ENCODE peak calls at places on chromosomes 2 and 18, in seven cellular contexts. One of them, this sample, is unnamed.

GRCh38 chr2:109242654-109243331 is 113.8 kb downstream of the SH3RF3 start:
- DNase-seq in hepatocyte: no peak
- DNase-seq in cardiac muscle cell: peak; percentile 91
- DNase-seq in mammary epithelial cell: peak; percentile 6
- DNase-seq in fibroblast of villous mesenchyme: peak; percentile 86
- DNase-seq in AG04450: peak; percentile 69
- DNase-seq in body of pancreas: peak; percentile 60
- DNase-seq in this sample: peak; percentile 89

GRCh38 chr2:115939902-115940301 is 1497.5 kb downstream of the DPP10 start:
- DNase-seq in hepatocyte: no peak
- DNase-seq in cardiac muscle cell: no peak
- DNase-seq in mammary epithelial cell: no peak
- DNase-seq in fibroblast of villous mesenchyme: no peak
- DNase-seq in AG04450: no peak
- DNase-seq in body of pancreas: no peak
- DNase-seq in this sample: no peak

GRCh38 chr2:155722290-155722689 is 610.2 kb downstream of the NR4A2 start:
- DNase-seq in hepatocyte: no peak
- DNase-seq in cardiac muscle cell: no peak
- DNase-seq in mammary epithelial cell: no peak
- DNase-seq in fibroblast of villous mesenchyme: no peak
- DNase-seq in AG04450: no peak
- DNase-seq in body of pancreas: no peak
- DNase-seq in this sample: no peak

GRCh38 chr2:45172993-45173392 is 163.7 kb upstream of the SIX2 start:
- DNase-seq in hepatocyte: no peak
- DNase-seq in cardiac muscle cell: no peak
- DNase-seq in mammary epithelial cell: peak; percentile 17
- DNase-seq in fibroblast of villous mesenchyme: peak; percentile 72
- DNase-seq in AG04450: no peak
- DNase-seq in body of pancreas: no peak
- DNase-seq in this sample: no peak

GRCh38 chr2:96092896-96093295 is 23.5 kb downstream of the ADRA2B start:
- DNase-seq in hepatocyte: no peak
- DNase-seq in cardiac muscle cell: no peak
- DNase-seq in mammary epithelial cell: no peak
- DNase-seq in fibroblast of villous mesenchyme: no peak
- DNase-seq in AG04450: no peak
- DNase-seq in body of pancreas: no peak
- DNase-seq in this sample: no peak

GRCh38 chr18:64851796-64852195 is 702.9 kb upstream of the LINC00305 start:
- DNase-seq in hepatocyte: no peak
- DNase-seq in cardiac muscle cell: no peak
- DNase-seq in mammary epithelial cell: no peak
- DNase-seq in fibroblast of villous mesenchyme: no peak
- DNase-seq in AG04450: no peak
- DNase-seq in body of pancreas: no peak
- DNase-seq in this sample: no peak

GRCh38 chr18:13550446-13551304 is 175.7 kb downstream of the FAM210A start:
- DNase-seq in hepatocyte: no peak
- DNase-seq in cardiac muscle cell: no peak
- DNase-seq in mammary epithelial cell: no peak
- DNase-seq in fibroblast of villous mesenchyme: no peak
- DNase-seq in AG04450: no peak
- DNase-seq in body of pancreas: no peak
- DNase-seq in this sample: no peak

GRCh38 chr2:73284296-73285161 is at the start of gene FBXO41:
- DNase-seq in hepatocyte: peak; percentile 50
- DNase-seq in cardiac muscle cell: peak; percentile 55
- DNase-seq in mammary epithelial cell: no peak
- DNase-seq in fibroblast of villous mesenchyme: peak; percentile 18
- DNase-seq in AG04450: no peak
- DNase-seq in body of pancreas: peak; percentile 37
- DNase-seq in this sample: peak; percentile 25

GRCh38 chr18:57906852-57907251 is 103.7 kb upstream of the ATP8B1 start:
- DNase-seq in hepatocyte: no peak
- DNase-seq in cardiac muscle cell: no peak
- DNase-seq in mammary epithelial cell: peak; percentile 27
- DNase-seq in fibroblast of villous mesenchyme: no peak
- DNase-seq in AG04450: no peak
- DNase-seq in body of pancreas: no peak
- DNase-seq in this sample: peak; percentile 26

GRCh38 chr2:39127973-39128372 is 7.1 kb upstream of the SOS1 start:
- DNase-seq in hepatocyte: no peak
- DNase-seq in cardiac muscle cell: peak; percentile 48
- DNase-seq in mammary epithelial cell: peak; percentile 47
- DNase-seq in fibroblast of villous mesenchyme: peak; percentile 50
- DNase-seq in AG04450: no peak
- DNase-seq in body of pancreas: no peak
- DNase-seq in this sample: no peak

GRCh38 chr2:159075726-159076125 is 107.3 kb downstream of the TANC1 start:
- DNase-seq in hepatocyte: no peak
- DNase-seq in cardiac muscle cell: peak; percentile 57
- DNase-seq in mammary epithelial cell: no peak
- DNase-seq in fibroblast of villous mesenchyme: peak; percentile 82
- DNase-seq in AG04450: no peak
- DNase-seq in body of pancreas: no peak
- DNase-seq in this sample: peak; percentile 77

GRCh38 chr2:31125918-31126695 is 12.1 kb downstream of the GALNT14 start:
- DNase-seq in hepatocyte: no peak
- DNase-seq in cardiac muscle cell: no peak
- DNase-seq in mammary epithelial cell: no peak
- DNase-seq in fibroblast of villous mesenchyme: no peak
- DNase-seq in AG04450: no peak
- DNase-seq in body of pancreas: no peak
- DNase-seq in this sample: peak; percentile 24

DNA sequence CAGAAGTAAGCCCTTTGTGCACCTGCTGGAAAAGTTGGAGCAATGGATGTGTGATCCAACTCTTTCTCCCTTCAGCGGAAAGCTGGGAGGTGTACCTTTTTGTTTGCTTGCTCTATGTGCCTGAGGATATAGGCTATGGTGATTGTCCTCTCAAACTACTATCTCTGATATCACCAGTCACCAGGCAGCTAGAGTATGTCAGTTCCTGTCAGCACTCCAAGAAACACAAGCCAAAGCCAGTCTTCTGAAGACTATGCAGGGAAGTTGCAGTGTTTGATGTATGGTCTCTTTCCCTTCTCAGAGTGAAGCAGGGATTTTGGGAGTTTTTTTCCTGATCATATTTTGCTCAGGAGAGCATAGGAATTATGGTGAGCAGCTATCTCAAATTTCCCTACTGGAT is 146.4 kb downstream of the PTH2R start:
- DNase-seq in hepatocyte: no peak
- DNase-seq in cardiac muscle cell: no peak
- DNase-seq in mammary epithelial cell: no peak
- DNase-seq in fibroblast of villous mesenchyme: no peak
- DNase-seq in AG04450: no peak
- DNase-seq in body of pancreas: no peak
- DNase-seq in this sample: no peak
- H3K4me3 ChIP-seq in hepatocyte: no peak overlapping the region
- H3K4me3 ChIP-seq in cardiac muscle cell: no peak overlapping the region
- H3K4me3 ChIP-seq in mammary epithelial cell: no peak overlapping the region
- H3K4me3 ChIP-seq in fibroblast of villous mesenchyme: no peak overlapping the region
- H3K4me3 ChIP-seq in AG04450: no peak overlapping the region
- H3K4me3 ChIP-seq in body of pancreas: no peak overlapping the region
- H3K4me3 ChIP-seq in this sample: no peak overlapping the region

GRCh38 chr2:6782523-6783061 is 83.1 kb downstream of the CMPK2 start:
- DNase-seq in hepatocyte: no peak
- DNase-seq in cardiac muscle cell: no peak
- DNase-seq in mammary epithelial cell: no peak
- DNase-seq in fibroblast of villous mesenchyme: no peak
- DNase-seq in AG04450: no peak
- DNase-seq in body of pancreas: no peak
- DNase-seq in this sample: no peak

GRCh38 chr2:6785511-6785910 is 80.2 kb downstream of the CMPK2 start:
- DNase-seq in hepatocyte: no peak
- DNase-seq in cardiac muscle cell: no peak
- DNase-seq in mammary epithelial cell: no peak
- DNase-seq in fibroblast of villous mesenchyme: no peak
- DNase-seq in AG04450: no peak
- DNase-seq in body of pancreas: no peak
- DNase-seq in this sample: no peak

GRCh38 chr2:6784299-6784698 is 81.4 kb downstream of the CMPK2 start:
- DNase-seq in hepatocyte: no peak
- DNase-seq in cardiac muscle cell: no peak
- DNase-seq in mammary epithelial cell: no peak
- DNase-seq in fibroblast of villous mesenchyme: no peak
- DNase-seq in AG04450: no peak
- DNase-seq in body of pancreas: no peak
- DNase-seq in this sample: no peak

GRCh38 chr2:6777626-6778025 is 88.1 kb downstream of the CMPK2 start:
- DNase-seq in hepatocyte: no peak
- DNase-seq in cardiac muscle cell: no peak
- DNase-seq in mammary epithelial cell: no peak
- DNase-seq in fibroblast of villous mesenchyme: no peak
- DNase-seq in AG04450: no peak
- DNase-seq in body of pancreas: no peak
- DNase-seq in this sample: no peak

DNA sequence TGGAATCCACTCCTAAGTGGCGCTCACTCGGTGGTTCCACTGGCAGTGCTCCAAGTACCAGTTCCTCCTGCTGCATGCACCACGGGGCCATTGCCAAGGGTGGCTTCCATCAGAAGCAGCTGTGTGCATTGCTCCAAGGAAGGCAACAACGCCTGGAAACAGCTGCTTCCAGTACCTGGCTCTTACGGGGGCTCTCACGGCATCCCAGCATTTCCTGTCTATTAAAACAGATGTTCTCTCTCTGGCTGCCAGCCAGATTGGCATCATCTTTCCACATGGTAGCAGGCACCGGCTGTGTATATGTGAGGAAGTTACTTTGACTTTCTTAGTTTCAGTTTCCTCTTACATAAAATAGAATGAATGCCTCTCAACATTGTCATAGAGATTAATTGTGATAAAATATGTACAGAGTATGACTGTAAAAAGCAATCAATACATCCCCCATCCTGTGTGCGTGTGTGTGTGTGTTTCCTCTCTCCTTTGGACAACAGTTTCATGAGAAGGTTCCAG is 84.9 kb downstream of the CMPK2 start:
- DNase-seq in hepatocyte: peak; percentile 78
- DNase-seq in cardiac muscle cell: peak; percentile 18
- DNase-seq in mammary epithelial cell: no peak
- DNase-seq in fibroblast of villous mesenchyme: peak; percentile 39
- DNase-seq in AG04450: no peak
- DNase-seq in body of pancreas: peak; percentile 61
- DNase-seq in this sample: peak; percentile 60
- H3K4me3 ChIP-seq in hepatocyte: no peak overlapping the region
- H3K4me3 ChIP-seq in cardiac muscle cell: no peak overlapping the region
- H3K4me3 ChIP-seq in mammary epithelial cell: no peak overlapping the region
- H3K4me3 ChIP-seq in fibroblast of villous mesenchyme: no peak overlapping the region
- H3K4me3 ChIP-seq in AG04450: no peak overlapping the region
- H3K4me3 ChIP-seq in body of pancreas: no peak overlapping the region
- H3K4me3 ChIP-seq in this sample: no peak overlapping the region

GRCh38 chr2:176081451-176081992 is 2.2 kb downstream of the EVX2 start:
- DNase-seq in hepatocyte: no peak
- DNase-seq in cardiac muscle cell: no peak
- DNase-seq in mammary epithelial cell: no peak
- DNase-seq in fibroblast of villous mesenchyme: no peak
- DNase-seq in AG04450: no peak
- DNase-seq in body of pancreas: no peak
- DNase-seq in this sample: no peak

GRCh38 chr2:176079851-176080539 is 3.8 kb downstream of the EVX2 start:
- DNase-seq in hepatocyte: peak; percentile 90
- DNase-seq in cardiac muscle cell: peak; percentile 39
- DNase-seq in mammary epithelial cell: no peak
- DNase-seq in fibroblast of villous mesenchyme: peak; percentile 28
- DNase-seq in AG04450: no peak
- DNase-seq in body of pancreas: no peak
- DNase-seq in this sample: peak; percentile 10

GRCh38 chr2:176080540-176081355 is 3.0 kb downstream of the EVX2 start:
- DNase-seq in hepatocyte: peak; percentile 69
- DNase-seq in cardiac muscle cell: no peak
- DNase-seq in mammary epithelial cell: no peak
- DNase-seq in fibroblast of villous mesenchyme: no peak
- DNase-seq in AG04450: no peak
- DNase-seq in body of pancreas: no peak
- DNase-seq in this sample: no peak

GRCh38 chr2:176078440-176079284 is 5.1 kb downstream of the EVX2 start:
- DNase-seq in hepatocyte: no peak
- DNase-seq in cardiac muscle cell: no peak
- DNase-seq in mammary epithelial cell: no peak
- DNase-seq in fibroblast of villous mesenchyme: no peak
- DNase-seq in AG04450: no peak
- DNase-seq in body of pancreas: no peak
- DNase-seq in this sample: no peak

DNA sequence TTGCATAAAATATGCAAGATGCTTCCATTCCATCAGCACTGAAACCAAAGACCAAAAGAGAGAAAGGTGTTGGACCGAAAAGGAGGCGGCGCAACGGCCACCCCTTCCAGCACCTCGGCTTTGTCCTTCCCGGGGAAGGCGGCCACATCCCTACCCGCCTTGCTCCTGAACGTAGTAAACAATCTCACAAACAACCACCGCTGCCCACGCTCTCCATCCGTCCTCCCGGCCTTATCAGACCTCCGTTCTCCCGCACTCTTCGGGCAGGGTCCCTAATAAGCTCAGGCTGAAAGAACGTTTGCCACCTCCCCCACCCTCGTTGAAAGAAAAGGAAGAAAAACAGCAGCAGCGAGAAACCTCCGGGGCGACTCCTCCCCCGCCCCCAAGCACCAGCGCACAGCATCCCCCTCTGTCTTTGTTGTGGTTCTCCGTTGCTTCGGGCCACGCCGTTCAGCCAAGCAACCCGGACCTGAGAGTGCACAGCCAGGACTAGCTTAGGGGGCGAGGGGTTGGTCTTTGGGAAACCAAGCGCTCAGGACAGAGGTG is 4.4 kb downstream of the EVX2 start:
- DNase-seq in hepatocyte: no peak
- DNase-seq in cardiac muscle cell: no peak
- DNase-seq in mammary epithelial cell: no peak
- DNase-seq in fibroblast of villous mesenchyme: no peak
- DNase-seq in AG04450: no peak
- DNase-seq in body of pancreas: no peak
- DNase-seq in this sample: no peak
- H3K4me3 ChIP-seq in hepatocyte: peak overlapping the region; percentile 35
- H3K4me3 ChIP-seq in cardiac muscle cell: peak overlapping the region; percentile 32
- H3K4me3 ChIP-seq in mammary epithelial cell: no peak overlapping the region
- H3K4me3 ChIP-seq in fibroblast of villous mesenchyme: no peak overlapping the region
- H3K4me3 ChIP-seq in AG04450: no peak overlapping the region
- H3K4me3 ChIP-seq in body of pancreas: no peak overlapping the region
- H3K4me3 ChIP-seq in this sample: no peak overlapping the region

DNA sequence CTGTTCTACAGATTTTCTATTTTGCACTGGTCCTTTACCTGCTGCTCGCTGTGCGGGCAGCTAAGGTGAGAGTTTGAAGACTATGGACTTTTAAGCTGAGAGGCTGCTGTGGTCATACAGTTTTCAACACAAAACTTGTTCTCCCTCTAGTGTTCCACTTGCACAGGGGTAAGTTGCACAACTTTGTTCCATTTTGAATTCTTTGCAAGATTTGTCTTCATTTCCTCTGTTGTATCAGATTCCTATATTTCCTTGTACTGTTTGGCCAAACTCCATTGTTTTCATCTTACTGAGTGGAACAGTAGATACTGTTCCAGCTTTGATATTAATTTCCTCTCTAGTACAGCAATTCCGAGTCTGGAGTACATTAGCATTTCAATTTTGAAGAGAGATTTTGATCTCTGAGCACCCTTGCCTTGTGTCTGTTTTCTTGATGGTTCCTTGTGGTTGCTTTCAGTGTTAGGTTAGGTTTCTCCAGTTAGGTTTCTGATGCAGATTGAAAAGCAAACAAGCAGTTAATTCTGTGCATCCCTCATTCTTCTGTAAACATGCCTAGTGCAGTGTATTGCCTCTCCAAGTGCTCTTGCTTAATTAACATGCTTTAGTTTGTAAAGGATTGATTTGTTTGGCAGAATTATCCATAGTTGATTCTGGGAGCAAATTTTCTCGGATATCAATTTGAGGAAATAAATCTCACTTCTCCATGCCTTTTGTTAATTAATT is 188.8 kb downstream of the PTPRM start:
- DNase-seq in hepatocyte: peak; percentile 25
- DNase-seq in cardiac muscle cell: peak; percentile 75
- DNase-seq in mammary epithelial cell: no peak
- DNase-seq in fibroblast of villous mesenchyme: peak; percentile 41
- DNase-seq in AG04450: no peak
- DNase-seq in body of pancreas: peak; percentile 27
- DNase-seq in this sample: peak; percentile 79
- H3K4me3 ChIP-seq in hepatocyte: no peak overlapping the region
- H3K4me3 ChIP-seq in cardiac muscle cell: no peak overlapping the region
- H3K4me3 ChIP-seq in mammary epithelial cell: no peak overlapping the region
- H3K4me3 ChIP-seq in fibroblast of villous mesenchyme: no peak overlapping the region
- H3K4me3 ChIP-seq in AG04450: no peak overlapping the region
- H3K4me3 ChIP-seq in body of pancreas: no peak overlapping the region
- H3K4me3 ChIP-seq in this sample: no peak overlapping the region

This sample was measured in choroid plexus epithelial cell.